ENCODE peak calls at places on chromosomes 5 and 9, in eight cellular contexts. B, F, U, Y, R, N, K and M are unnamed samples.

GRCh38 chr9:19199012-19199411 is 31.5 kb upstream of the DENND4C start:
- DNase-seq in F (no peak), B (no peak), R (no peak), N (no peak), K (no peak), U (no peak), Y (no peak), M (no peak)

GRCh38 chr9:36194326-36195000 is 3.7 kb downstream of the CLTA start:
- DNase-seq in R (no peak), Y (no peak), N (no peak), F (no peak), K (no peak), B (no peak), U (no peak), M (no peak)

GRCh38 chr5:97266576-97266975 is 83.5 kb upstream of the RIOK2 start:
- DNase-seq in F (no peak), Y (no peak), K (peak), B (no peak), U (no peak), N (no peak), R (no peak), M (peak)

GRCh38 chr9:134324359-134325095 is 1.7 kb upstream of the RXRA start:
- DNase-seq in F (no peak), N (no peak), Y (no peak), R (no peak), U (no peak), K (no peak), B (no peak), M (no peak)

GRCh38 chr5:135141303-135142268 is 107.6 kb upstream of the PITX1 start:
- DNase-seq in R (no peak), B (no peak), N (no peak), K (no peak), F (no peak), Y (no peak), U (no peak), M (no peak)

GRCh38 chr9:23830949-23831730 is 5.1 kb upstream of the ELAVL2 start:
- DNase-seq in U (no peak), N (no peak), Y (peak), B (no peak), F (no peak), K (no peak), R (no peak), M (peak)

GRCh38 chr9:127561491-127562270 is 50.4 kb upstream of the STXBP1 start:
- DNase-seq in K (peak), U (no peak), N (no peak), Y (no peak), R (no peak), B (no peak), F (no peak), M (no peak)

GRCh38 chr5:107272954-107273353 is 397.8 kb downstream of the EFNA5 start:
- DNase-seq in F (no peak), K (peak), Y (no peak), N (no peak), U (no peak), B (no peak), R (no peak), M (no peak)

GRCh38 chr9:113484258-113484730 is 20.8 kb downstream of the RGS3 start:
- DNase-seq in B (peak), U (no peak), K (peak), N (no peak), Y (no peak), R (no peak), F (no peak), M (peak)

GRCh38 chr5:157471709-157472108 is 11.7 kb downstream of the NIPAL4 start:
- DNase-seq in R (no peak), Y (peak), K (peak), N (peak), F (no peak), B (no peak), U (peak), M (no peak)

GRCh38 chr5:137957948-137958347 is 68.7 kb downstream of the PKD2L2 start:
- DNase-seq in Y (no peak), K (peak), U (no peak), F (no peak), B (no peak), R (no peak), N (no peak), M (no peak)

GRCh38 chr9:80052830-80053229 is 481.1 kb downstream of the TLE4 start:
- DNase-seq in Y (no peak), R (no peak), K (no peak), N (no peak), B (no peak), U (no peak), F (no peak), M (no peak)

GRCh38 chr5:139363937-139364336 is 19.2 kb downstream of the SLC23A1 start:
- DNase-seq in R (no peak), B (no peak), K (no peak), F (no peak), N (no peak), Y (no peak), U (peak), M (no peak)

GRCh38 chr9:131590449-131590848 is 45.1 kb downstream of the PRRT1B start:
- DNase-seq in B (no peak), Y (no peak), R (no peak), N (no peak), K (no peak), F (no peak), U (no peak), M (no peak)

GRCh38 chr5:145824040-145824439 is 11.1 kb downstream of the PRELID2 start:
- DNase-seq in F (no peak), B (no peak), R (no peak), Y (no peak), U (no peak), N (no peak), K (peak), M (no peak)

GRCh38 chr5:154334406-154335041 is 111.3 kb upstream of the SAP30L start:
- DNase-seq in Y (no peak), U (no peak), F (no peak), K (peak), N (no peak), R (no peak), B (no peak), M (no peak)

GRCh38 chr5:98965226-98965625 is 36.4 kb upstream of the CHD1 start:
- DNase-seq in K (no peak), N (no peak), B (no peak), F (no peak), U (no peak), R (no peak), Y (no peak), M (no peak)

GRCh38 chr9:134290603-134291451 is 35.4 kb upstream of the RXRA start:
- DNase-seq in K (no peak), R (no peak), Y (no peak), U (no peak), F (no peak), N (no peak), B (no peak), M (no peak)

GRCh38 chr9:133101356-133102189 is 19.5 kb downstream of the RALGDS start:
- DNase-seq in U (no peak), K (no peak), F (no peak), N (no peak), R (no peak), Y (no peak), B (no peak), M (no peak)

GRCh38 chr9:97983524-97984187 is 515 bp downstream of the ANP32B start:
- DNase-seq in F (peak), U (peak), K (peak), R (no peak), Y (peak), B (peak), N (peak), M (peak)